ENCODE peak calls at places on chromosome 5, in four cellular contexts. Q is HepG2, G is A549, L is K562. U is an unnamed sample.

GRCh38 chr5:68354315-68354714 is 138.8 kb downstream of the PIK3R1 start:
- DNase-seq in Q (no peak), L (no peak), G (no peak), U (no peak)

GRCh38 chr5:911601-912000 is 18.9 kb downstream of the TRIP13 start:
- DNase-seq in L (no peak), Q (no peak), G (no peak), U (no peak)

GRCh38 chr5:61245936-61246335 is 83.7 kb upstream of the SMIM15 start:
- DNase-seq in G (no peak), L (no peak), Q (no peak), U (no peak)

GRCh38 chr5:9715891-9716335 is 85.8 kb upstream of the TAS2R1 start:
- DNase-seq in Q (no peak), G (no peak), L (no peak), U (no peak)

GRCh38 chr5:14569948-14570691 is 11.5 kb upstream of the OTULINL start:
- DNase-seq in G (peak; percentile 59), L (no peak), Q (peak; percentile 95), U (no peak)

GRCh38 chr5:123398058-123398728 is 25.0 kb downstream of the CEP120 start:
- DNase-seq in Q (no peak), L (no peak), G (no peak), U (no peak)

GRCh38 chr5:52948418-52949076 is 40.6 kb upstream of the ITGA2 start:
- DNase-seq in L (peak; percentile 24), G (peak; percentile 52), Q (peak; percentile 82), U (peak; percentile 42)

GRCh38 chr5:96342581-96342980 is 90.5 kb downstream of the PCSK1 start:
- DNase-seq in L (no peak), Q (no peak), G (no peak), U (no peak)

GRCh38 chr5:168827636-168828035 is 248.5 kb upstream of the PANK3 start:
- DNase-seq in L (no peak), Q (no peak), G (no peak), U (no peak)

GRCh38 chr5:6995115-6995514 is 281.9 kb downstream of the TENT4A start:
- DNase-seq in L (no peak), G (no peak), Q (no peak), U (no peak)

GRCh38 chr5:121366515-121366914 is 485.2 kb upstream of the FTMT start:
- DNase-seq in L (no peak), G (peak; percentile 12), Q (no peak), U (no peak)

GRCh38 chr5:150599917-150600511 is 40.4 kb upstream of the SYNPO start:
- DNase-seq in Q (no peak), L (peak; percentile 38), G (peak; percentile 91), U (no peak)

GRCh38 chr5:94173100-94173499 is 431.7 kb upstream of the POU5F2 start:
- DNase-seq in L (no peak), G (no peak), Q (no peak), U (no peak)

GRCh38 chr5:65611524-65611923 is 12.6 kb downstream of the TRIM23 start:
- DNase-seq in G (no peak), L (no peak), Q (peak; percentile 81), U (no peak)

GRCh38 chr5:9898319-9898718 is 268.2 kb upstream of the TAS2R1 start:
- DNase-seq in L (no peak), Q (peak; percentile 5), G (peak; percentile 8), U (no peak)

GRCh38 chr5:114657342-114658130 is 295.7 kb downstream of the KCNN2 start:
- DNase-seq in L (no peak), Q (no peak), G (no peak), U (no peak)

GRCh38 chr5:130708744-130709143 is 456.3 kb downstream of the HINT1 start:
- DNase-seq in Q (no peak), L (no peak), G (no peak), U (no peak)

GRCh38 chr5:37933586-37933985 is 93.7 kb upstream of the GDNF start:
- DNase-seq in G (no peak), Q (no peak), L (no peak), U (no peak)

GRCh38 chr5:54002779-54003178 is 307.6 kb downstream of the ARL15 start:
- DNase-seq in Q (no peak), L (no peak), G (no peak), U (no peak)

GRCh38 chr5:122420126-122420525 is 108.1 kb downstream of the SNCAIP start:
- DNase-seq in Q (no peak), G (no peak), L (no peak), U (no peak)

GRCh38 chr5:10690460-10690859 is 70.6 kb downstream of the DAP start:
- DNase-seq in L (no peak), Q (no peak), G (no peak), U (no peak)

GRCh38 chr5:56106837-56107236 is 112.1 kb upstream of the IL6ST start:
- DNase-seq in L (no peak), G (no peak), Q (no peak), U (no peak)

GRCh38 chr5:171707441-171707790 is 78.2 kb upstream of the SMIM23 start:
- DNase-seq in G (no peak), Q (no peak), L (no peak), U (no peak)

GRCh38 chr5:148920646-148921288 is 94.4 kb downstream of the ADRB2 start:
- DNase-seq in L (no peak), Q (no peak), G (no peak), U (no peak)

GRCh38 chr5:108516771-108517170 is 134.9 kb upstream of the FBXL17 start:
- DNase-seq in Q (no peak), L (no peak), G (no peak), U (no peak)

GRCh38 chr5:148228392-148228984 is 9.8 kb upstream of the MARCOL start:
- DNase-seq in L (no peak), G (no peak), Q (no peak), U (no peak)

GRCh38 chr5:56815657-56816545 is 552 bp downstream of the MAP3K1 start:
- DNase-seq in G (peak; percentile 55), L (peak; percentile 37), Q (no peak), U (no peak)

GRCh38 chr5:173328896-173329369 is 719 bp upstream of the STC2 start:
- DNase-seq in G (peak; percentile 47), L (no peak), Q (peak; percentile 64), U (no peak)

GRCh38 chr5:172411423-172412111 is 42.8 kb downstream of the SH3PXD2B start:
- DNase-seq in G (no peak), L (no peak), Q (no peak), U (no peak)

GRCh38 chr5:375336-375920 is 53.9 kb downstream of the AHRR start:
- DNase-seq in L (no peak), Q (no peak), G (no peak), U (no peak)

GRCh38 chr5:45691656-45692055 is 4.5 kb downstream of the HCN1 start:
- DNase-seq in Q (no peak), G (no peak), L (no peak), U (no peak)

GRCh38 chr5:150492621-150493020 is 15.3 kb upstream of the NDST1 start:
- DNase-seq in Q (no peak), G (peak; percentile 55), L (no peak), U (no peak)

GRCh38 chr5:131265318-131265803 is 1.5 kb downstream of the CDC42SE2 start:
- DNase-seq in Q (peak; percentile 60), L (peak; percentile 16), G (peak; percentile 56), U (no peak)

DNA sequence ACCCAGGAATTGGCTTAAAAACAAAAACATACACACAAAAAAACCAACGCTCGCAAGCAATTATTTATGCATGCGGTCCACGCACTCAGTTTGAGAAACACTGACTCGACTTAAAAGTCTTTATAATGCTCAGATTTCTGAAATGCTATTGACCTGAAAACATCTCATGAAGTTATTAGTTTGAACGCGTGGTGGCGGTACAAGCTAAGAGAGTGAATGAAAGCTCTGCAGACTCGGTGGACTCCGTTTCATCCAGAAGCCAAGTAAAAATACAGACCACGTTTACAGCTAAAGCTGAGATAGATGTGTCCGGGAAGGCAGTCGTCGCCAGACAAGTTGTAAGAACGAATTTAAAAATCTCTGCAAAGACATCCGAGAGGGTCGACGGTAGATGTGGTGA is at the start of gene PCDHB6:
- DNase-seq in L (no peak), G (peak; percentile 45), Q (peak; percentile 56), U (no peak)
- TF ChIP-seq HDAC2 in L (no peak), G (no peak), Q (no peak), U (no peak)

GRCh38 chr5:18088020-18088579 is 453.8 kb downstream of the TAF11L14 start:
- DNase-seq in Q (no peak), L (no peak), G (no peak), U (no peak)
- TF ChIP-seq HDAC2 in Q (no peak), L (no peak), G (no peak), U (no peak)

DNA sequence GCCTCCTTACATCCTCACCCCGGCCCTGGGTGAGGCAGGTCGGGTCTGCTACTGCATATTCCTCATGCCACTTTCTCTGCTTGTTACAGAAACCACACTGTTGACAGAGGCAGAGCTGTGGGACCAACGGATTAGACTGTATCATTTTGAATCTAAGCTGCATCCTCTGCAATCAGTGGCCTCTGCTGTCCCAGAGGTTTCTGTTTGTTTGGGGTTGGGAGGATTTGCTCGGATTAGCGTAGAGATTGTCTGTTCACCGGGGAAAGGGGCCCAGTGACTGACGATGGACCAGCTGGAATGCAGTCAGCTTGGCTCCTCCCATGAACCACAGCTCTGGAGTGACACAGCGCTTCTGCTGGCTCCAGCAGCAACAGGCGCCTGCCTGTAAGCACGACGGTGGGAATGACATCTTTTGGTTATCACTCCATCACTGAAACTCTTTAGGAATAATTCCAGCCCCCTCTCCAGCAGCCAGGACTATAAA is 37.3 kb upstream of the ADRA1B start:
- DNase-seq in Q (peak; percentile 27), G (peak; percentile 71), L (peak; percentile 14), U (no peak)
- TF ChIP-seq HDAC2 in Q (no peak), G (no peak), L (no peak), U (no peak)

GRCh38 chr5:178826216-178826615 is 33.5 kb upstream of the ZNF354B start:
- DNase-seq in Q (no peak), L (no peak), G (no peak), U (no peak)
- TF ChIP-seq HDAC2 in Q (no peak), L (no peak), G (no peak), U (no peak)